ENCODE peak calls at places on chromosomes 11 and 22, in nine cellular contexts. K is SK-N-SH, L is psoas muscle, Q is kidney, G is brain microvascular endothelial cell, S is AG04449, R is A549, X is neural progenitor cell, Y is mammary epithelial cell. C is an unnamed sample.
A peak's percentile ranks its signal among the peaks of the same experiment; 100 is the strongest.

GRCh38 chr11:124577664-124578427 is 8.0 kb downstream of the OR8A1 start:
- DNase-seq in R (no peak), K (no peak), G (no peak), Q (no peak), Y (no peak), X (no peak), L (no peak), S (no peak), C (no peak)

GRCh38 chr11:23764285-23764684 is 732.6 kb upstream of the LUZP2 start:
- DNase-seq in Q (no peak), Y (no peak), G (no peak), L (no peak), S (no peak), K (no peak), R (no peak), X (no peak), C (no peak)

GRCh38 chr11:116042125-116042524 is 537.9 kb upstream of the CADM1 start:
- DNase-seq in G (no peak), Q (no peak), K (no peak), Y (no peak), R (no peak), L (no peak), S (no peak), X (no peak), C (no peak)

GRCh38 chr11:44559207-44559943 is 6.1 kb upstream of the CD82 start:
- DNase-seq in Q (no peak), Y (no peak), K (no peak), R (no peak), G (no peak), S (no peak), X (peak; percentile 88), L (no peak), C (no peak)

GRCh38 chr11:65588199-65589054 is 7.2 kb downstream of the KCNK7 start:
- DNase-seq in G (no peak), L (peak; percentile 91), K (peak; percentile 88), R (peak; percentile 86), Y (no peak), S (no peak), Q (peak; percentile 84), X (peak; percentile 76), C (no peak)

GRCh38 chr22:35208003-35208402 is 49.3 kb upstream of the HMGXB4 start:
- DNase-seq in L (no peak), Y (no peak), Q (no peak), G (no peak), K (no peak), R (no peak), S (no peak), X (no peak), C (no peak)

GRCh38 chr11:118892515-118892914 is 8.8 kb downstream of the CXCR5 start:
- DNase-seq in Y (no peak), G (no peak), X (no peak), R (no peak), L (no peak), Q (peak; percentile 64), S (no peak), K (no peak), C (no peak)

GRCh38 chr22:30245985-30246901 is at the start of gene LIF:
- DNase-seq in X (peak; percentile 60), Y (peak; percentile 76), S (no peak), L (no peak), K (peak; percentile 83), R (no peak), G (peak; percentile 79), Q (no peak), C (no peak)

GRCh38 chr22:24391836-24392217 is 35.6 kb upstream of the ADORA2A start:
- DNase-seq in G (peak; percentile 72), K (peak; percentile 50), L (no peak), R (no peak), Y (no peak), X (no peak), S (peak; percentile 62), Q (no peak), C (no peak)

GRCh38 chr22:30894371-30894740 is 74.2 kb downstream of the MORC2 start:
- DNase-seq in K (no peak), R (no peak), Y (no peak), G (no peak), X (no peak), L (no peak), S (no peak), Q (no peak), C (no peak)

GRCh38 chr11:68196219-68196618 is 16.9 kb downstream of the KMT5B start:
- DNase-seq in X (no peak), Q (no peak), L (no peak), R (no peak), G (no peak), K (no peak), Y (no peak), S (no peak), C (no peak)

GRCh38 chr22:50102946-50103345 is 13.1 kb downstream of the MOV10L1 start:
- DNase-seq in Y (peak; percentile 59), G (no peak), S (no peak), Q (no peak), K (no peak), R (peak; percentile 10), L (no peak), X (no peak), C (no peak)
- TF ChIP-seq CTCF in Y (peak; percentile 23), G (no peak), S (no peak), Q (no peak), K (no peak), R (no peak), L (no peak), X (no peak), C (no peak)

DNA sequence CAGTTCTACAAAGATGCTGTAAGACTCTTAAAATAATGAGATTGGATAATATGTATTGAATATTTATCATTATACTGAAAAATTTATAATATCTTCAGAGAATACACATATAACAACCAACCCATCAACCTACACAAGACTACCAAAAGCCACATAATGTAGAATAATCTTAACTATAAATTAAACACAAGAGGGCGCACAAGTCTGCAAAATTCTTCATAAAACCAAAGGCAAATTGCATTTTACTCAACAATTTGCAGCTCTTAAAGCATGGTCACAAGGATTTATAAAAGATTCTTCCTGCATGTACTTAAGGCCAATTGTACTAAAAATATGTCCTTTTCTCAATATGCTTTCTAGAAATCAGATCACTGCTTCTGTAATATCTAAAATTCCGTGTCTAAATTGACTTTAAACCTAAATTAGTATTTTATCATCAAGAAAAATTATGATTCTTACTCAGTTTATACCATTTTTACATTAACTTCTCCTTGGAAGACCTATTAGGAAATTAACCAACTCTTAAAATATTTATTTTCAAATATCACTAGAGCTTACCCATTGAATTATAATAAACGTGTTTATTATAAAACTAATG is 79.0 kb downstream of the TTC28 start:
- DNase-seq in R (peak; percentile 11), S (peak; percentile 28), G (peak; percentile 28), Y (peak; percentile 24), X (peak; percentile 59), K (peak; percentile 25), L (no peak), Q (no peak), C (no peak)
- TF ChIP-seq CTCF in R (peak; percentile 61), S (no peak), G (peak; percentile 15), Y (peak; percentile 46), X (peak; percentile 69), K (peak; percentile 63), L (peak; percentile 63), Q (peak; percentile 37), C (peak; percentile 29)

DNA sequence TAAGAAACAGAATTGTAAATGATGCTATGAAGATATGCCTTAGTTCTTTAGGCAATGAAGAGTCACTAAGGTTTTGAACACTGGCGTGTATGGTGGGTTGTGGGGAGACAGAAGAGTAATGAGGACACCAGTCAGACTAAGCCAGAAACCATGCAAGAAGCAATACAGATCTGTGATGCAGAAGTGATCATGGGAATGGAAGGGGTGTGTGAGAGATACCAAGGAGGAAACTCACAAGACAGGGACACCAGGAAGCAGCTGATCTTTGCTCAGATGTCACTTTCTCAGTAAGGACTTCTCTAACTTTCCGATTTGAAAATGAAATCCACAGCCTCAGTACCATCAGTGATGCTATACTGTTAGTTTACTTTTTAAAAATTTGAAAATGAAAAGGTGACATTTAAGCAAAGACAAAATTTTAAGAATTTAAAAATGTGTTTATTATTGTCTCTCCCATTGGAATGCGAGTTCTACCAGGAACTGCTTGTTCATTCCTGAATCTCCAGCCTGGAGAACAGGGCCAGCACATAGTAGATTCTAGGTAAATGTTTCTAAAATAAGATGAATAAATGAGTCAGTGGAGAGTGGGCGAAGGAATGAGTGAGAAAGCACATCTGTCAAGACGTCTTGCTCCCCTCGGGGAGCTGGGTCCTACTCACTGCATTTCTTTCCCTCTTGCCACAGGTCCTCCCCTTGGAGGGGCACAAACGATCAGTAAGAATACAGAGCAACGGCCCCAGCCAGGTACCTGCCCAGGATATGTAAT is 60.4 kb downstream of the KCNJ1 start:
- DNase-seq in Q (no peak), Y (no peak), R (no peak), X (no peak), K (no peak), L (no peak), S (no peak), G (no peak), C (no peak)
- TF ChIP-seq CTCF in Q (no peak), Y (no peak), R (no peak), X (no peak), K (no peak), L (no peak), S (no peak), G (no peak), C (no peak)

GRCh38 chr11:113906038-113906437 is 1.4 kb downstream of the HTR3B start:
- DNase-seq in L (no peak), G (no peak), R (peak; percentile 10), K (no peak), X (peak; percentile 76), Y (no peak), Q (no peak), S (no peak), C (no peak)
- TF ChIP-seq CTCF in L (no peak), G (peak; percentile 45), R (peak; percentile 14), K (peak; percentile 27), X (peak; percentile 67), Y (no peak), Q (no peak), S (no peak), C (no peak)

GRCh38 chr22:28904211-28904808 is 20.9 kb downstream of the ZNRF3 start:
- DNase-seq in L (no peak), K (no peak), Y (no peak), S (no peak), R (no peak), Q (no peak), G (no peak), X (no peak), C (no peak)

GRCh38 chr22:28905433-28905832 is 22.1 kb downstream of the ZNRF3 start:
- DNase-seq in K (no peak), L (no peak), X (no peak), S (no peak), Y (no peak), G (no peak), Q (no peak), R (no peak), C (no peak)

GRCh38 chr22:28902490-28902889 is 19.1 kb downstream of the ZNRF3 start:
- DNase-seq in L (no peak), R (no peak), Y (no peak), Q (no peak), G (no peak), K (no peak), S (no peak), X (no peak), C (no peak)

GRCh38 chr22:28903719-28904118 is 20.3 kb downstream of the ZNRF3 start:
- DNase-seq in K (no peak), L (no peak), G (no peak), S (no peak), Q (no peak), R (no peak), Y (no peak), X (no peak), C (no peak)

GRCh38 chr22:28903080-28903479 is 19.7 kb downstream of the ZNRF3 start:
- DNase-seq in K (no peak), L (peak; percentile 56), Y (no peak), G (no peak), R (no peak), S (no peak), X (no peak), Q (no peak), C (no peak)
- TF ChIP-seq CTCF in K (no peak), L (no peak), Y (no peak), G (no peak), R (no peak), S (no peak), X (no peak), Q (no peak), C (no peak)

C was measured in suprapubic skin.